ENCODE peak calls at places on chromosomes 11 and 22, in four cellular contexts. M is WTC11, R is K562, Z is GM12878. C is an unnamed sample.
A peak's percentile ranks its signal among the peaks of the same experiment; 100 is the strongest.

GRCh38 chr11:79447039-79447438 is 6.2 kb upstream of the TENM4 start:
- DNase-seq in M (no peak), R (no peak), Z (no peak), C (no peak)

GRCh38 chr11:93236741-93237675 is 39.2 kb upstream of the SLC36A4 start:
- DNase-seq in M (no peak), R (peak; percentile 15), Z (no peak), C (peak; percentile 55)

GRCh38 chr11:123122852-123123251 is 60.9 kb upstream of the HSPA8 start:
- DNase-seq in M (no peak), R (no peak), Z (no peak), C (no peak)

GRCh38 chr11:14642873-14643696 is 519 bp upstream of the PDE3B start:
- DNase-seq in M (no peak), R (peak; percentile 89), Z (no peak), C (no peak)

GRCh38 chr11:59186130-59186594 is 14.2 kb downstream of the DTX4 start:
- DNase-seq in M (peak; percentile 68), R (peak; percentile 84), Z (no peak), C (peak; percentile 50)

GRCh38 chr11:33376331-33377099 is 119.3 kb downstream of the HIPK3 start:
- DNase-seq in M (peak; percentile 59), R (no peak), Z (no peak), C (no peak)

GRCh38 chr11:60959445-60959844 is 7.5 kb upstream of the SLC15A3 start:
- DNase-seq in M (no peak), R (no peak), Z (no peak), C (no peak)

GRCh38 chr22:35467788-35468187 is 67.8 kb downstream of the MCM5 start:
- DNase-seq in M (no peak), R (no peak), Z (no peak), C (no peak)

GRCh38 chr11:13140873-13141655 is 131.9 kb downstream of the RASSF10 start:
- DNase-seq in M (no peak), R (no peak), Z (no peak), C (peak; percentile 48)

GRCh38 chr11:25625094-25625493 is 706.8 kb upstream of the ANO3 start:
- DNase-seq in M (no peak), R (no peak), Z (no peak), C (no peak)

GRCh38 chr11:128283445-128283844 is 303.9 kb downstream of the ETS1 start:
- DNase-seq in M (no peak), R (no peak), Z (no peak), C (no peak)

GRCh38 chr11:128284634-128285033 is 302.7 kb downstream of the ETS1 start:
- DNase-seq in M (no peak), R (no peak), Z (no peak), C (no peak)

GRCh38 chr11:128285313-128285712 is 302.0 kb downstream of the ETS1 start:
- DNase-seq in M (no peak), R (no peak), Z (no peak), C (no peak)

GRCh38 chr11:128282053-128282452 is 305.3 kb downstream of the ETS1 start:
- DNase-seq in M (no peak), R (no peak), Z (no peak), C (no peak)

GRCh38 chr11:128279861-128280260 is 307.5 kb downstream of the ETS1 start:
- DNase-seq in M (no peak), R (no peak), Z (no peak), C (no peak)
- TF ChIP-seq ETV6 in M (no peak), R (no peak), Z (no peak), C (no peak)

DNA sequence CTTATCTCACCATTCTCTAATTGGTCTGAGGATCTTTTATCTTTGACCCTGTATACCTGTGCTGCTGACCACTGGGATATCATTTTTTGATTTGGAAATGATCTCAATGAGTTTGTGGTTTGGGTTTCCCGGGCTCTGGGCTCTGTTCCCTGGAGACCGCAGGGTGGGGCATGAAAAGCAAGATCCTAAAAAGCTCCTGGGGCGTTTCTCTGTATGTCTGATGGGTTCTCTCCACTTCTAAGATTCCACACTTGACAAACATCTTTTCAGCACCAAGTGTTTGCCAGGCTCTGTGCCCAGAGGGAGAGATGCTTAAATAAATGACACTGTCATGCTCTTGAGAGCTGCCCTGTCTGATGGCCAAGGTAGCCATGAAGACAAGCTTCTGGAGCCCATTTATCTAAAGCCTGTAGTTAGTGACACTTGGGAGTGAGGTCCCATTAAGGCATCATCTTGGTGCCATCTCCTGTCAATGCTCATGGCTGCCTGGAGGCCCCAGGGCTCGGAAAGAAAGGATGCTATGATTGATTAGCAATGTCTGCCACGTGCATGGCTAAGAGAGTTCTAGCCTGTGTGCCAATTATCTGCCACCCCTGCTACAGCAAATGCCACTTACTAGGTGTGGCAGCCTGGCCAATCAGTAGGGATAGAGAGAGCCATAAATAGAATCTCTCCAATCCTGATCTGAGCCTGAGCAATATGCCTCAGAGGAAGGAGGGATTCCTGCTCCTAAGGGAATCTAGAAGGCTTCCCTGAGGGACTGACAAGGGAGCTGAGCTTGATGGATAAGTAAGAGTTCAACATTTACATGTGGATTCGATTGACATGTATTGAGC is 531.6 kb downstream of the MN1 start:
- DNase-seq in M (no peak), R (no peak), Z (no peak), C (no peak)
- TF ChIP-seq ETV6 in M (no peak), R (no peak), Z (no peak), C (no peak)

GRCh38 chr11:20406484-20406883 is 19.0 kb downstream of the PRMT3 start:
- DNase-seq in M (no peak), R (no peak), Z (no peak), C (no peak)
- TF ChIP-seq ETV6 in M (no peak), R (no peak), Z (no peak), C (no peak)

GRCh38 chr22:38955250-38955775 is 2.1 kb upstream of the APOBEC3A start:
- DNase-seq in M (no peak), R (no peak), Z (no peak), C (no peak)
- TF ChIP-seq ETV6 in M (no peak), R (no peak), Z (no peak), C (no peak)

GRCh38 chr22:44329179-44329796 is 16.5 kb upstream of the SHISAL1 start:
- DNase-seq in M (no peak), R (no peak), Z (peak; percentile 32), C (no peak)
- TF ChIP-seq ETV6 in M (no peak), R (no peak), Z (peak; percentile 93), C (no peak)

GRCh38 chr11:68009391-68010000 is 631 bp upstream of the ALDH3B1 start:
- DNase-seq in M (no peak), R (no peak), Z (no peak), C (no peak)

GRCh38 chr11:68007498-68008380 is 2.4 kb upstream of the ALDH3B1 start:
- DNase-seq in M (no peak), R (no peak), Z (no peak), C (no peak)

GRCh38 chr11:68010058-68011041 is at the start of gene ALDH3B1:
- DNase-seq in M (peak; percentile 53), R (peak; percentile 81), Z (no peak), C (peak; percentile 73)

GRCh38 chr11:68006606-68007166 is 2.8 kb upstream of the UNC93B1 start:
- DNase-seq in M (no peak), R (no peak), Z (no peak), C (no peak)

GRCh38 chr11:68008381-68009337 is 1.5 kb upstream of the ALDH3B1 start:
- DNase-seq in M (no peak), R (no peak), Z (no peak), C (no peak)
- TF ChIP-seq ETV6 in M (no peak), R (no peak), Z (no peak), C (no peak)

GRCh38 chr11:131568318-131568717 is 197.9 kb downstream of the NTM start:
- DNase-seq in M (no peak), R (no peak), Z (no peak), C (no peak)
- TF ChIP-seq ETV6 in M (no peak), R (no peak), Z (no peak), C (no peak)